ENCODE peak calls at places on chromosome 1, in six cellular contexts. E, I, A, B, D and Q are unnamed samples.

GRCh38 chr1:162019006-162019405 is 4.7 kb downstream of the OLFML2B start:
- DNase-seq in E (peak; percentile 54), I (peak; percentile 51), A (no peak), B (peak; percentile 17), D (peak; percentile 54), Q (no peak)

GRCh38 chr1:22753396-22754083 is 42.9 kb downstream of the EPHB2 start:
- DNase-seq in E (no peak), I (no peak), A (no peak), B (no peak), D (no peak), Q (no peak)

GRCh38 chr1:77030401-77031100 is 163.3 kb downstream of the ST6GALNAC5 start:
- DNase-seq in E (no peak), I (no peak), A (no peak), B (no peak), D (no peak), Q (no peak)

GRCh38 chr1:36881541-36881940 is 152.8 kb downstream of the GRIK3 start:
- DNase-seq in E (no peak), I (no peak), A (no peak), B (no peak), D (no peak), Q (no peak)

GRCh38 chr1:216222302-216222701 is 200.9 kb downstream of the USH2A start:
- DNase-seq in E (no peak), I (no peak), A (no peak), B (no peak), D (no peak), Q (no peak)

GRCh38 chr1:58432813-58433668 is 113.5 kb downstream of the OMA1 start:
- DNase-seq in E (peak; percentile 95), I (peak; percentile 9), A (no peak), B (no peak), D (peak; percentile 24), Q (no peak)

GRCh38 chr1:70143052-70143659 is 62.2 kb downstream of the LRRC40 start:
- DNase-seq in E (peak; percentile 60), I (no peak), A (no peak), B (no peak), D (no peak), Q (no peak)

GRCh38 chr1:202237052-202237451 is 43.5 kb downstream of the LGR6 start:
- DNase-seq in E (peak; percentile 67), I (peak; percentile 49), A (peak; percentile 63), B (peak; percentile 67), D (no peak), Q (no peak)